ENCODE peak calls at places on chromosomes 3 and 15, in ten cellular contexts. G is H7, W is testis, T is brain microvascular endothelial cell, J is endothelial cell of umbilical vein, B is heart left ventricle, Z is SJSA1, U is adrenal gland, L is astrocyte of the spinal cord, E is cardiac muscle cell. M is an unnamed sample.
A peak's percentile ranks its signal among the peaks of the same experiment; 100 is the strongest.

GRCh38 chr3:124826703-124827102 is 60.5 kb downstream of the ITGB5 start:
- DNase-seq in J (peak; percentile 74), T (peak; percentile 79), W (no peak), U (peak; percentile 57), L (peak; percentile 89), G (no peak), B (no peak), Z (peak; percentile 72), E (peak; percentile 81), M (no peak)

GRCh38 chr3:158379517-158379916 is 191.5 kb upstream of the MLF1 start:
- DNase-seq in W (no peak), T (no peak), G (no peak), E (no peak), Z (no peak), U (no peak), L (no peak), J (no peak), B (no peak), M (no peak)

GRCh38 chr3:152296990-152297389 is 28.3 kb downstream of the MBNL1 start:
- DNase-seq in W (no peak), T (no peak), G (no peak), L (no peak), J (no peak), E (no peak), B (no peak), Z (peak; percentile 48), U (no peak), M (no peak)

GRCh38 chr3:82100378-82100777 is 338.9 kb upstream of the GBE1 start:
- DNase-seq in Z (no peak), L (peak; percentile 14), J (no peak), E (no peak), B (no peak), W (no peak), U (no peak), T (peak; percentile 16), G (peak; percentile 5), M (no peak)

GRCh38 chr3:53850895-53851294 is 4.5 kb downstream of the IL17RB start:
- DNase-seq in E (peak; percentile 80), L (peak; percentile 11), G (no peak), Z (no peak), U (peak; percentile 73), B (peak; percentile 20), W (no peak), T (peak; percentile 6), J (peak; percentile 9), M (no peak)

GRCh38 chr3:138609898-138610266 is 1.3 kb downstream of the FAIM start:
- DNase-seq in U (no peak), Z (no peak), W (no peak), E (no peak), J (no peak), B (no peak), G (peak; percentile 26), T (no peak), L (no peak), M (no peak)

GRCh38 chr3:131218196-131218595 is 163.4 kb upstream of the NUDT16 start:
- DNase-seq in U (no peak), T (peak; percentile 86), G (no peak), L (peak; percentile 97), Z (no peak), B (no peak), W (no peak), J (no peak), E (peak; percentile 42), M (no peak)

GRCh38 chr3:153753035-153753434 is 368.2 kb upstream of the ARHGEF26 start:
- DNase-seq in T (no peak), L (no peak), E (no peak), Z (no peak), J (no peak), W (no peak), B (no peak), G (no peak), U (no peak), M (no peak)

GRCh38 chr3:128100126-128100525 is 23.5 kb downstream of the RUVBL1 start:
- DNase-seq in U (no peak), J (peak; percentile 52), L (no peak), Z (no peak), B (no peak), W (no peak), G (no peak), E (no peak), T (no peak), M (no peak)

GRCh38 chr15:42009022-42009421 is 11.8 kb downstream of the PLA2G4E start:
- DNase-seq in U (no peak), J (no peak), E (no peak), W (no peak), Z (no peak), B (no peak), T (no peak), G (no peak), L (no peak), M (no peak)
- H3K4me3 ChIP-seq in U (no peak overlapping the region), J (no peak overlapping the region), E (no peak overlapping the region), W (no peak overlapping the region), Z (no peak overlapping the region), B (no peak overlapping the region), T (no peak overlapping the region), G (no peak overlapping the region), L (no peak overlapping the region), M (no peak overlapping the region)

GRCh38 chr15:74901612-74902063 is 5.0 kb downstream of the FAM219B start:
- DNase-seq in U (peak; percentile 59), G (peak; percentile 90), E (peak; percentile 70), Z (peak; percentile 58), T (peak; percentile 51), B (peak; percentile 32), W (peak; percentile 62), J (peak; percentile 69), L (peak; percentile 63), M (peak; percentile 50)

GRCh38 chr15:74906450-74907276 is at the start of gene FAM219B:
- DNase-seq in E (peak; percentile 87), B (peak; percentile 94), W (peak; percentile 96), L (peak; percentile 86), Z (peak; percentile 89), U (peak; percentile 94), J (peak; percentile 87), T (peak; percentile 77), G (peak; percentile 98), M (peak; percentile 30)

GRCh38 chr15:74904190-74904805 is 2.4 kb downstream of the FAM219B start:
- DNase-seq in U (peak; percentile 4), B (no peak), L (no peak), J (no peak), T (no peak), G (no peak), Z (no peak), W (no peak), E (no peak), M (no peak)

GRCh38 chr15:74906193-74906449 is 530 bp downstream of the FAM219B start:
- DNase-seq in E (peak; percentile 33), Z (no peak), B (peak; percentile 25), L (no peak), U (peak; percentile 67), W (peak; percentile 42), G (no peak), J (peak; percentile 54), T (peak; percentile 18), M (peak; percentile 22)

GRCh38 chr15:74902295-74903075 is 4.2 kb downstream of the FAM219B start:
- DNase-seq in E (no peak), B (no peak), W (no peak), T (no peak), J (no peak), G (no peak), U (no peak), Z (no peak), L (no peak), M (no peak)
- H3K4me3 ChIP-seq in E (no peak overlapping the region), B (no peak overlapping the region), W (no peak overlapping the region), T (no peak overlapping the region), J (no peak overlapping the region), G (no peak overlapping the region), U (no peak overlapping the region), Z (no peak overlapping the region), L (no peak overlapping the region), M (no peak overlapping the region)

GRCh38 chr3:32820971-32821685 is 3.3 kb downstream of the TRIM71 start:
- DNase-seq in G (peak; percentile 60), T (no peak), U (no peak), Z (no peak), L (no peak), B (no peak), W (no peak), J (no peak), E (no peak), M (no peak)
- H3K4me3 ChIP-seq in G (peak overlapping the region; percentile 99), T (no peak overlapping the region), U (no peak overlapping the region), Z (no peak overlapping the region), L (no peak overlapping the region), B (peak overlapping the region; percentile 6), W (peak overlapping the region; percentile 17), J (no peak overlapping the region), E (peak overlapping the region; percentile 48), M (no peak overlapping the region)

GRCh38 chr15:77739591-77740378 is 107.1 kb upstream of the LINGO1 start:
- DNase-seq in J (no peak), E (no peak), Z (no peak), G (peak; percentile 79), W (no peak), U (no peak), B (no peak), T (no peak), L (no peak), M (no peak)

GRCh38 chr15:77738038-77738370 is 105.3 kb upstream of the LINGO1 start:
- DNase-seq in B (no peak), U (no peak), W (no peak), G (no peak), Z (no peak), T (no peak), J (no peak), L (no peak), E (no peak), M (no peak)

GRCh38 chr15:77742127-77742526 is 109.4 kb upstream of the LINGO1 start:
- DNase-seq in J (no peak), T (no peak), G (no peak), E (no peak), L (no peak), W (no peak), B (no peak), U (no peak), Z (no peak), M (no peak)

GRCh38 chr15:77737238-77738037 is 104.7 kb upstream of the LINGO1 start:
- DNase-seq in Z (no peak), E (no peak), L (no peak), T (no peak), U (no peak), G (no peak), J (no peak), B (no peak), W (no peak), M (no peak)

DNA sequence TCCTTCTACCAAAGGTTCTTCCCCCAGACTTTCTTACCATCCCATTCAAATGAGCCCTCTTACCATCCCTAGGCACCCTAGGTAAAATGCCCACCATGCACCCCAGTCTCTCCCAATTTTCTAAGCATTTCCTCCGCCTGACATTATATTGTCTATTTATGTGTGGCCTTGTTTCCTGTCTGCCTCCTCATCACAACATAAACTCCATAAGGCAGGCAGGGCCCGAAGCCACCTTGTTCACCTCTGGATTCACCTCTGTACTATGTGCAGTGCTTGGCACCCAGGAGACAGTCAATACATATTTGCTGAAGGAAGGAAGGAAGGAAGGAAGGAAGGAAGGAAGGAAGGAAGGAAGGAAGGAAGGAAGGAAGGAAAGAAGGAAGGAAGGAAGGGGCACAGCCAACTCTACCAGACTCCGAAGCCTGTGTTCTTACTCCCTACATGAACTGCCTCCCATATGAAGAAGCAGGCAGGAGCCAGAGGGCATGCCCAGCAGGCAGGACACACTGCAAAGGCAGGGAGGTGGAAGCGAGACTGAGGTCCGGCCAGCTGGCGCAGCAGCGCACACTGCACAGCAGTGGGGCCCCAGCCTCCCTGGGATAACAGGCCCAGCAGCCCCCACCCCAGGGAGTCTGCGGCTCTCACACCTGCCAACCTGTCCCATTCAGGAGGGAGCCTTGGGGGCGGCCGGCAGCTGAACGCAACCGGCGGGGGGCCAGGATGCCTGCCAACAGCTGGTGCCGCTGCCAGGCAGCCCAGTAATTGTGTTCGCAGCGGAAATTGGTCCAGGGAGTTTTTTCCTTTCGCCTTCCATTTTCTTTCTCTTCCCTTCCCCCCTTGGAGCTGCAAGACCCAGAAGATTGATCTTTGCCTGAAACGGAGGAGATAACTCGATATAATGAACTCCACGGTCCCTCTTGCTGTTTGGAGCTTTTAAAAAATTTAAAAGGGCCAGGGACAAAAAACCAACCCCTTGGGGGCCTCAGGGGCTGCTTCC is 106.0 kb upstream of the LINGO1 start:
- DNase-seq in T (no peak), U (no peak), W (no peak), B (no peak), Z (no peak), J (no peak), G (peak; percentile 78), E (no peak), L (no peak), M (no peak)
- H3K4me3 ChIP-seq in T (no peak overlapping the region), U (no peak overlapping the region), W (no peak overlapping the region), B (no peak overlapping the region), Z (no peak overlapping the region), J (no peak overlapping the region), G (no peak overlapping the region), E (no peak overlapping the region), L (no peak overlapping the region), M (no peak overlapping the region)

M was measured in CD8-positive, alpha-beta T cell.